ENCODE peak calls at places on chromosomes 2 and 18, in ten cellular contexts. One of them, this sample, is unnamed.

GRCh38 chr2:162424816-162425215 is 80.9 kb downstream of the GCA start:
- DNase-seq in glutamatergic neuron: no peak
- DNase-seq in epithelial cell of esophagus: no peak
- DNase-seq in NB4: peak
- DNase-seq in fibroblast of villous mesenchyme: no peak
- DNase-seq in GM12865: no peak
- DNase-seq in BJ: no peak
- DNase-seq in GM23338: peak
- DNase-seq in Peyer's patch: no peak
- DNase-seq in GM20000: no peak
- DNase-seq in this sample: no peak

GRCh38 chr2:196586511-196586991 is 53.0 kb upstream of the CCDC150 start:
- DNase-seq in epithelial cell of esophagus: peak
- DNase-seq in fibroblast of villous mesenchyme: peak
- DNase-seq in glutamatergic neuron: no peak
- DNase-seq in NB4: no peak
- DNase-seq in GM23338: no peak
- DNase-seq in BJ: peak
- DNase-seq in GM12865: no peak
- DNase-seq in GM20000: no peak
- DNase-seq in Peyer's patch: no peak
- DNase-seq in this sample: no peak

GRCh38 chr2:38443021-38443541 is 66.0 kb upstream of the ATL2 start:
- DNase-seq in BJ: no peak
- DNase-seq in epithelial cell of esophagus: peak
- DNase-seq in glutamatergic neuron: no peak
- DNase-seq in Peyer's patch: no peak
- DNase-seq in NB4: no peak
- DNase-seq in GM20000: no peak
- DNase-seq in GM23338: no peak
- DNase-seq in fibroblast of villous mesenchyme: peak
- DNase-seq in GM12865: no peak
- DNase-seq in this sample: no peak

GRCh38 chr2:178306351-178307073 is 112.2 kb downstream of the OSBPL6 start:
- DNase-seq in fibroblast of villous mesenchyme: peak
- DNase-seq in BJ: no peak
- DNase-seq in epithelial cell of esophagus: peak
- DNase-seq in GM23338: peak
- DNase-seq in NB4: peak
- DNase-seq in GM12865: peak
- DNase-seq in Peyer's patch: no peak
- DNase-seq in GM20000: peak
- DNase-seq in glutamatergic neuron: peak
- DNase-seq in this sample: no peak

GRCh38 chr2:159106105-159106504 is 137.7 kb downstream of the TANC1 start:
- DNase-seq in BJ: no peak
- DNase-seq in glutamatergic neuron: no peak
- DNase-seq in Peyer's patch: no peak
- DNase-seq in epithelial cell of esophagus: no peak
- DNase-seq in GM12865: no peak
- DNase-seq in GM20000: no peak
- DNase-seq in GM23338: no peak
- DNase-seq in NB4: no peak
- DNase-seq in fibroblast of villous mesenchyme: peak
- DNase-seq in this sample: no peak

GRCh38 chr2:239328306-239329191 is 72.3 kb downstream of the HDAC4 start:
- DNase-seq in BJ: peak
- DNase-seq in GM23338: no peak
- DNase-seq in NB4: no peak
- DNase-seq in Peyer's patch: peak
- DNase-seq in GM12865: no peak
- DNase-seq in GM20000: no peak
- DNase-seq in epithelial cell of esophagus: no peak
- DNase-seq in glutamatergic neuron: no peak
- DNase-seq in fibroblast of villous mesenchyme: peak
- DNase-seq in this sample: no peak

GRCh38 chr2:106144621-106145331 is 49.3 kb downstream of the UXS1 start:
- DNase-seq in GM12865: peak
- DNase-seq in glutamatergic neuron: no peak
- DNase-seq in Peyer's patch: no peak
- DNase-seq in fibroblast of villous mesenchyme: no peak
- DNase-seq in GM23338: no peak
- DNase-seq in BJ: no peak
- DNase-seq in NB4: no peak
- DNase-seq in epithelial cell of esophagus: no peak
- DNase-seq in GM20000: no peak
- DNase-seq in this sample: no peak

GRCh38 chr2:120722211-120722602 is 13.5 kb upstream of the GLI2 start:
- DNase-seq in GM20000: no peak
- DNase-seq in fibroblast of villous mesenchyme: no peak
- DNase-seq in BJ: no peak
- DNase-seq in NB4: no peak
- DNase-seq in GM12865: no peak
- DNase-seq in epithelial cell of esophagus: no peak
- DNase-seq in Peyer's patch: no peak
- DNase-seq in GM23338: no peak
- DNase-seq in glutamatergic neuron: no peak
- DNase-seq in this sample: peak

GRCh38 chr18:27413495-27414401 is 228.6 kb upstream of the CHST9 start:
- DNase-seq in glutamatergic neuron: no peak
- DNase-seq in GM20000: no peak
- DNase-seq in epithelial cell of esophagus: peak
- DNase-seq in NB4: no peak
- DNase-seq in GM23338: no peak
- DNase-seq in Peyer's patch: no peak
- DNase-seq in BJ: no peak
- DNase-seq in GM12865: no peak
- DNase-seq in fibroblast of villous mesenchyme: peak
- DNase-seq in this sample: no peak

GRCh38 chr2:200615247-200615646 is 29.4 kb downstream of the AOX1 start:
- DNase-seq in GM23338: no peak
- DNase-seq in glutamatergic neuron: no peak
- DNase-seq in fibroblast of villous mesenchyme: peak
- DNase-seq in epithelial cell of esophagus: peak
- DNase-seq in BJ: no peak
- DNase-seq in Peyer's patch: no peak
- DNase-seq in NB4: peak
- DNase-seq in GM12865: peak
- DNase-seq in GM20000: no peak
- DNase-seq in this sample: no peak

GRCh38 chr2:26243643-26244478 is 571 bp downstream of the HADHA start:
- DNase-seq in GM23338: peak
- DNase-seq in glutamatergic neuron: no peak
- DNase-seq in GM12865: peak
- DNase-seq in epithelial cell of esophagus: peak
- DNase-seq in BJ: no peak
- DNase-seq in fibroblast of villous mesenchyme: peak
- DNase-seq in NB4: peak
- DNase-seq in GM20000: peak
- DNase-seq in Peyer's patch: no peak
- DNase-seq in this sample: no peak

GRCh38 chr2:230934291-230935131 is 9.5 kb upstream of the GPR55 start:
- DNase-seq in fibroblast of villous mesenchyme: no peak
- DNase-seq in GM23338: no peak
- DNase-seq in epithelial cell of esophagus: no peak
- DNase-seq in GM12865: no peak
- DNase-seq in NB4: no peak
- DNase-seq in GM20000: no peak
- DNase-seq in BJ: no peak
- DNase-seq in Peyer's patch: no peak
- DNase-seq in glutamatergic neuron: no peak
- DNase-seq in this sample: no peak

DNA sequence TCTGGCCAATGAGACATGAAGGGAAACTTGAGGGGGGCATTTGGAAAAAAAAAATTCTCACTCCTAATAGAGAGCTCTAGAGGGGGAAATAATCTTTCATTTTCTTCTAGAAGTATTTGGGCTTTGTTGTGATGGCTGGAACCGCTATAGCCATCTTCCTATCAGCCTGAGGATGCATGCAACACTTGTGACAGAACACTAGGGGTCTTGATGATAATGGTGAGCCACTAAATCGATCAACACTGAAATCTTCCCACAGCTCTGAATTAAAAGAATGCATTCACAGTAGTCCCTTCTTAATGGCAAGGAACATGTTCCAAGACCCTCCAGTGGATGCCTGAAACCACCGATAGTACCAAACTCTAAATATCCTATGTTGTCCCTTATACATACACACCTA is 325.3 kb downstream of the LNPK start:
- DNase-seq in epithelial cell of esophagus: no peak
- DNase-seq in GM23338: peak
- DNase-seq in GM12865: no peak
- DNase-seq in Peyer's patch: no peak
- DNase-seq in NB4: no peak
- DNase-seq in BJ: no peak
- DNase-seq in fibroblast of villous mesenchyme: no peak
- DNase-seq in glutamatergic neuron: no peak
- DNase-seq in GM20000: no peak
- DNase-seq in this sample: no peak
- TF ChIP-seq CTCF in epithelial cell of esophagus: no peak
- TF ChIP-seq CTCF in GM23338: peak
- TF ChIP-seq CTCF in GM12865: no peak
- TF ChIP-seq CTCF in Peyer's patch: no peak
- TF ChIP-seq CTCF in NB4: peak
- TF ChIP-seq CTCF in BJ: no peak
- TF ChIP-seq CTCF in fibroblast of villous mesenchyme: no peak
- TF ChIP-seq CTCF in glutamatergic neuron: peak
- TF ChIP-seq CTCF in GM20000: no peak
- TF ChIP-seq CTCF in this sample: no peak

GRCh38 chr2:47127862-47128543 is 27.1 kb downstream of the STPG4 start:
- DNase-seq in epithelial cell of esophagus: peak
- DNase-seq in Peyer's patch: no peak
- DNase-seq in BJ: no peak
- DNase-seq in glutamatergic neuron: no peak
- DNase-seq in NB4: peak
- DNase-seq in GM12865: no peak
- DNase-seq in GM20000: no peak
- DNase-seq in GM23338: peak
- DNase-seq in fibroblast of villous mesenchyme: no peak
- DNase-seq in this sample: no peak
- TF ChIP-seq CTCF in epithelial cell of esophagus: peak
- TF ChIP-seq CTCF in Peyer's patch: peak
- TF ChIP-seq CTCF in BJ: no peak
- TF ChIP-seq CTCF in glutamatergic neuron: no peak
- TF ChIP-seq CTCF in NB4: no peak
- TF ChIP-seq CTCF in GM12865: no peak
- TF ChIP-seq CTCF in GM20000: no peak
- TF ChIP-seq CTCF in GM23338: peak
- TF ChIP-seq CTCF in fibroblast of villous mesenchyme: no peak
- TF ChIP-seq CTCF in this sample: no peak

GRCh38 chr2:22124003-22124402 is 1000.2 kb downstream of the TDRD15 start:
- DNase-seq in Peyer's patch: no peak
- DNase-seq in BJ: no peak
- DNase-seq in epithelial cell of esophagus: no peak
- DNase-seq in NB4: peak
- DNase-seq in GM12865: peak
- DNase-seq in GM23338: peak
- DNase-seq in GM20000: no peak
- DNase-seq in fibroblast of villous mesenchyme: no peak
- DNase-seq in glutamatergic neuron: no peak
- DNase-seq in this sample: no peak
- TF ChIP-seq CTCF in Peyer's patch: no peak
- TF ChIP-seq CTCF in BJ: peak
- TF ChIP-seq CTCF in epithelial cell of esophagus: no peak
- TF ChIP-seq CTCF in NB4: peak
- TF ChIP-seq CTCF in GM12865: peak
- TF ChIP-seq CTCF in GM23338: peak
- TF ChIP-seq CTCF in GM20000: no peak
- TF ChIP-seq CTCF in fibroblast of villous mesenchyme: no peak
- TF ChIP-seq CTCF in glutamatergic neuron: peak
- TF ChIP-seq CTCF in this sample: no peak

GRCh38 chr2:8985561-8986326 is 17.7 kb downstream of the MBOAT2 start:
- DNase-seq in GM12865: no peak
- DNase-seq in glutamatergic neuron: no peak
- DNase-seq in epithelial cell of esophagus: no peak
- DNase-seq in Peyer's patch: no peak
- DNase-seq in BJ: no peak
- DNase-seq in GM20000: no peak
- DNase-seq in GM23338: no peak
- DNase-seq in NB4: no peak
- DNase-seq in fibroblast of villous mesenchyme: peak
- DNase-seq in this sample: no peak

GRCh38 chr2:8984855-8985254 is 18.6 kb downstream of the MBOAT2 start:
- DNase-seq in GM20000: no peak
- DNase-seq in epithelial cell of esophagus: no peak
- DNase-seq in BJ: no peak
- DNase-seq in NB4: no peak
- DNase-seq in glutamatergic neuron: no peak
- DNase-seq in Peyer's patch: no peak
- DNase-seq in fibroblast of villous mesenchyme: peak
- DNase-seq in GM12865: no peak
- DNase-seq in GM23338: no peak
- DNase-seq in this sample: no peak

GRCh38 chr2:8987413-8987812 is 16.1 kb downstream of the MBOAT2 start:
- DNase-seq in NB4: no peak
- DNase-seq in GM23338: no peak
- DNase-seq in GM12865: no peak
- DNase-seq in GM20000: no peak
- DNase-seq in glutamatergic neuron: no peak
- DNase-seq in epithelial cell of esophagus: no peak
- DNase-seq in BJ: no peak
- DNase-seq in fibroblast of villous mesenchyme: no peak
- DNase-seq in Peyer's patch: no peak
- DNase-seq in this sample: no peak

GRCh38 chr2:8984152-8984551 is 19.3 kb downstream of the MBOAT2 start:
- DNase-seq in BJ: no peak
- DNase-seq in GM23338: no peak
- DNase-seq in epithelial cell of esophagus: no peak
- DNase-seq in fibroblast of villous mesenchyme: peak
- DNase-seq in GM20000: no peak
- DNase-seq in NB4: peak
- DNase-seq in Peyer's patch: no peak
- DNase-seq in GM12865: peak
- DNase-seq in glutamatergic neuron: no peak
- DNase-seq in this sample: no peak

GRCh38 chr2:8986327-8986976 is 17.0 kb downstream of the MBOAT2 start:
- DNase-seq in GM12865: peak
- DNase-seq in NB4: peak
- DNase-seq in BJ: no peak
- DNase-seq in GM20000: no peak
- DNase-seq in Peyer's patch: no peak
- DNase-seq in glutamatergic neuron: peak
- DNase-seq in fibroblast of villous mesenchyme: no peak
- DNase-seq in GM23338: peak
- DNase-seq in epithelial cell of esophagus: no peak
- DNase-seq in this sample: no peak
- TF ChIP-seq CTCF in GM12865: peak
- TF ChIP-seq CTCF in NB4: peak
- TF ChIP-seq CTCF in BJ: no peak
- TF ChIP-seq CTCF in GM20000: no peak
- TF ChIP-seq CTCF in Peyer's patch: no peak
- TF ChIP-seq CTCF in glutamatergic neuron: peak
- TF ChIP-seq CTCF in fibroblast of villous mesenchyme: peak
- TF ChIP-seq CTCF in GM23338: peak
- TF ChIP-seq CTCF in epithelial cell of esophagus: no peak
- TF ChIP-seq CTCF in this sample: no peak

GRCh38 chr2:143205106-143205764 is 76.0 kb downstream of the ARHGAP15 start:
- DNase-seq in BJ: no peak
- DNase-seq in GM20000: peak
- DNase-seq in fibroblast of villous mesenchyme: peak
- DNase-seq in NB4: peak
- DNase-seq in Peyer's patch: no peak
- DNase-seq in GM23338: peak
- DNase-seq in glutamatergic neuron: no peak
- DNase-seq in GM12865: peak
- DNase-seq in epithelial cell of esophagus: peak
- DNase-seq in this sample: no peak
- TF ChIP-seq CTCF in BJ: peak
- TF ChIP-seq CTCF in GM20000: peak
- TF ChIP-seq CTCF in fibroblast of villous mesenchyme: no peak
- TF ChIP-seq CTCF in NB4: no peak
- TF ChIP-seq CTCF in Peyer's patch: peak
- TF ChIP-seq CTCF in GM23338: no peak
- TF ChIP-seq CTCF in glutamatergic neuron: no peak
- TF ChIP-seq CTCF in GM12865: no peak
- TF ChIP-seq CTCF in epithelial cell of esophagus: peak
- TF ChIP-seq CTCF in this sample: peak